ENCODE peak calls at places on chromosomes 16 and 17, in eight cellular contexts. One of them, this sample, is unnamed.

GRCh38 chr17:67068999-67069398 is 24.6 kb downstream of the CACNG1 start:
- DNase-seq in left lung: no peak
- DNase-seq in fibroblast of lung: peak; percentile 10
- DNase-seq in tibial artery: no peak
- DNase-seq in lung: no peak
- DNase-seq in testis: no peak
- DNase-seq in aorta: no peak
- DNase-seq in dorsolateral prefrontal cortex: no peak
- DNase-seq in this sample: no peak

GRCh38 chr17:78132767-78133178 is 2.2 kb downstream of the TMC8 start:
- DNase-seq in left lung: no peak
- DNase-seq in testis: no peak
- DNase-seq in fibroblast of lung: no peak
- DNase-seq in tibial artery: peak; percentile 62
- DNase-seq in aorta: no peak
- DNase-seq in lung: no peak
- DNase-seq in dorsolateral prefrontal cortex: no peak
- DNase-seq in this sample: no peak

GRCh38 chr17:75850928-75851692 is 4.0 kb downstream of the WBP2 start:
- DNase-seq in tibial artery: no peak
- DNase-seq in aorta: no peak
- DNase-seq in dorsolateral prefrontal cortex: peak; percentile 57
- DNase-seq in lung: no peak
- DNase-seq in testis: no peak
- DNase-seq in fibroblast of lung: peak; percentile 65
- DNase-seq in left lung: peak; percentile 16
- DNase-seq in this sample: no peak

GRCh38 chr16:25012525-25012991 is 2.6 kb downstream of the ARHGAP17 start:
- DNase-seq in tibial artery: no peak
- DNase-seq in left lung: no peak
- DNase-seq in lung: no peak
- DNase-seq in fibroblast of lung: peak; percentile 81
- DNase-seq in testis: no peak
- DNase-seq in dorsolateral prefrontal cortex: no peak
- DNase-seq in aorta: no peak
- DNase-seq in this sample: peak; percentile 69

GRCh38 chr16:69188716-69189115 is 1.8 kb downstream of the SNTB2 start:
- DNase-seq in testis: no peak
- DNase-seq in fibroblast of lung: peak; percentile 75
- DNase-seq in aorta: no peak
- DNase-seq in tibial artery: no peak
- DNase-seq in dorsolateral prefrontal cortex: no peak
- DNase-seq in lung: no peak
- DNase-seq in left lung: no peak
- DNase-seq in this sample: no peak

GRCh38 chr16:75486014-75486404 is 9.2 kb downstream of the CHST6 start:
- DNase-seq in lung: no peak
- DNase-seq in testis: no peak
- DNase-seq in aorta: no peak
- DNase-seq in tibial artery: no peak
- DNase-seq in fibroblast of lung: no peak
- DNase-seq in left lung: no peak
- DNase-seq in dorsolateral prefrontal cortex: no peak
- DNase-seq in this sample: no peak

GRCh38 chr16:46970089-46970488 is 3.4 kb downstream of the DNAJA2 start:
- DNase-seq in fibroblast of lung: no peak
- DNase-seq in tibial artery: no peak
- DNase-seq in lung: no peak
- DNase-seq in testis: peak; percentile 28
- DNase-seq in dorsolateral prefrontal cortex: no peak
- DNase-seq in aorta: no peak
- DNase-seq in left lung: no peak
- DNase-seq in this sample: no peak

GRCh38 chr17:48515925-48516900 is 14.6 kb downstream of the HOXB1 start:
- DNase-seq in fibroblast of lung: no peak
- DNase-seq in left lung: no peak
- DNase-seq in testis: no peak
- DNase-seq in dorsolateral prefrontal cortex: no peak
- DNase-seq in lung: no peak
- DNase-seq in tibial artery: no peak
- DNase-seq in aorta: no peak
- DNase-seq in this sample: no peak

GRCh38 chr16:14015017-14015416 is 56.1 kb upstream of the MRTFB start:
- DNase-seq in tibial artery: no peak
- DNase-seq in lung: no peak
- DNase-seq in testis: no peak
- DNase-seq in dorsolateral prefrontal cortex: no peak
- DNase-seq in left lung: no peak
- DNase-seq in fibroblast of lung: no peak
- DNase-seq in aorta: no peak
- DNase-seq in this sample: no peak

GRCh38 chr16:405548-406506 is 4.1 kb downstream of the DECR2 start:
- DNase-seq in testis: no peak
- DNase-seq in left lung: no peak
- DNase-seq in aorta: no peak
- DNase-seq in lung: no peak
- DNase-seq in tibial artery: no peak
- DNase-seq in fibroblast of lung: no peak
- DNase-seq in dorsolateral prefrontal cortex: no peak
- DNase-seq in this sample: no peak

GRCh38 chr17:19456016-19456927 is 45.2 kb downstream of the RNF112 start:
- DNase-seq in testis: no peak
- DNase-seq in tibial artery: no peak
- DNase-seq in aorta: no peak
- DNase-seq in left lung: no peak
- DNase-seq in lung: no peak
- DNase-seq in fibroblast of lung: no peak
- DNase-seq in dorsolateral prefrontal cortex: no peak
- DNase-seq in this sample: no peak

GRCh38 chr17:2722611-2723010 is 11.0 kb upstream of the CLUH start:
- DNase-seq in testis: no peak
- DNase-seq in dorsolateral prefrontal cortex: no peak
- DNase-seq in aorta: no peak
- DNase-seq in left lung: no peak
- DNase-seq in tibial artery: no peak
- DNase-seq in lung: no peak
- DNase-seq in fibroblast of lung: no peak
- DNase-seq in this sample: no peak

GRCh38 chr16:59632266-59632855 is 898.2 kb upstream of the GOT2 start:
- DNase-seq in fibroblast of lung: peak; percentile 91
- DNase-seq in aorta: peak; percentile 46
- DNase-seq in dorsolateral prefrontal cortex: no peak
- DNase-seq in testis: peak; percentile 13
- DNase-seq in left lung: no peak
- DNase-seq in tibial artery: no peak
- DNase-seq in lung: no peak
- DNase-seq in this sample: peak; percentile 41

GRCh38 chr17:18374216-18374615 is 3.4 kb upstream of the EVPLL start:
- DNase-seq in lung: no peak
- DNase-seq in left lung: no peak
- DNase-seq in dorsolateral prefrontal cortex: no peak
- DNase-seq in testis: no peak
- DNase-seq in aorta: no peak
- DNase-seq in fibroblast of lung: no peak
- DNase-seq in tibial artery: no peak
- DNase-seq in this sample: no peak

GRCh38 chr16:13154799-13155198 is 253.4 kb downstream of the SHISA9 start:
- DNase-seq in tibial artery: no peak
- DNase-seq in dorsolateral prefrontal cortex: no peak
- DNase-seq in testis: no peak
- DNase-seq in fibroblast of lung: no peak
- DNase-seq in left lung: no peak
- DNase-seq in lung: no peak
- DNase-seq in aorta: no peak
- DNase-seq in this sample: no peak

GRCh38 chr17:67983289-67983688 is 13.0 kb downstream of the C17orf58 start:
- DNase-seq in lung: no peak
- DNase-seq in dorsolateral prefrontal cortex: no peak
- DNase-seq in testis: no peak
- DNase-seq in tibial artery: no peak
- DNase-seq in fibroblast of lung: no peak
- DNase-seq in left lung: no peak
- DNase-seq in aorta: no peak
- DNase-seq in this sample: no peak

GRCh38 chr17:74180336-74180735 is 23.1 kb upstream of the RPL38 start:
- DNase-seq in aorta: no peak
- DNase-seq in dorsolateral prefrontal cortex: no peak
- DNase-seq in lung: no peak
- DNase-seq in fibroblast of lung: no peak
- DNase-seq in left lung: no peak
- DNase-seq in testis: no peak
- DNase-seq in tibial artery: no peak
- DNase-seq in this sample: no peak

GRCh38 chr16:56269824-56270684 is 78.8 kb downstream of the GNAO1 start:
- DNase-seq in aorta: peak; percentile 72
- DNase-seq in left lung: no peak
- DNase-seq in fibroblast of lung: peak; percentile 87
- DNase-seq in lung: no peak
- DNase-seq in testis: peak; percentile 77
- DNase-seq in tibial artery: peak; percentile 87
- DNase-seq in dorsolateral prefrontal cortex: peak; percentile 72
- DNase-seq in this sample: peak; percentile 29

GRCh38 chr17:80945736-80946135 is 45.9 kb upstream of the CHMP6 start:
- DNase-seq in dorsolateral prefrontal cortex: no peak
- DNase-seq in tibial artery: peak; percentile 54
- DNase-seq in testis: no peak
- DNase-seq in left lung: peak; percentile 47
- DNase-seq in lung: no peak
- DNase-seq in fibroblast of lung: no peak
- DNase-seq in aorta: peak; percentile 42
- DNase-seq in this sample: no peak

GRCh38 chr17:36188891-36189306 is 7.7 kb downstream of the CCL3L1 start:
- DNase-seq in left lung: no peak
- DNase-seq in fibroblast of lung: no peak
- DNase-seq in lung: no peak
- DNase-seq in tibial artery: no peak
- DNase-seq in testis: no peak
- DNase-seq in dorsolateral prefrontal cortex: no peak
- DNase-seq in aorta: peak; percentile 71
- DNase-seq in this sample: no peak

GRCh38 chr17:76793775-76794174 is 55.9 kb downstream of the MFSD11 start:
- DNase-seq in dorsolateral prefrontal cortex: no peak
- DNase-seq in left lung: no peak
- DNase-seq in testis: no peak
- DNase-seq in aorta: no peak
- DNase-seq in fibroblast of lung: peak; percentile 12
- DNase-seq in tibial artery: no peak
- DNase-seq in lung: no peak
- DNase-seq in this sample: no peak

GRCh38 chr16:53714080-53715050 is 10.4 kb downstream of the FTO start:
- DNase-seq in fibroblast of lung: no peak
- DNase-seq in lung: no peak
- DNase-seq in testis: peak; percentile 44
- DNase-seq in left lung: no peak
- DNase-seq in aorta: no peak
- DNase-seq in tibial artery: no peak
- DNase-seq in dorsolateral prefrontal cortex: no peak
- DNase-seq in this sample: peak; percentile 19
- H3K4me3 ChIP-seq in fibroblast of lung: no peak overlapping the region
- H3K4me3 ChIP-seq in lung: no peak overlapping the region
- H3K4me3 ChIP-seq in testis: no peak overlapping the region
- H3K4me3 ChIP-seq in left lung: no peak overlapping the region
- H3K4me3 ChIP-seq in aorta: no peak overlapping the region
- H3K4me3 ChIP-seq in tibial artery: no peak overlapping the region
- H3K4me3 ChIP-seq in dorsolateral prefrontal cortex: no peak overlapping the region
- H3K4me3 ChIP-seq in this sample: no peak overlapping the region

GRCh38 chr16:78317871-78318270 is 218.4 kb downstream of the WWOX start:
- DNase-seq in dorsolateral prefrontal cortex: no peak
- DNase-seq in left lung: no peak
- DNase-seq in testis: no peak
- DNase-seq in fibroblast of lung: no peak
- DNase-seq in lung: no peak
- DNase-seq in tibial artery: no peak
- DNase-seq in aorta: no peak
- DNase-seq in this sample: no peak
- H3K4me3 ChIP-seq in dorsolateral prefrontal cortex: peak overlapping the region; percentile 41
- H3K4me3 ChIP-seq in left lung: no peak overlapping the region
- H3K4me3 ChIP-seq in testis: no peak overlapping the region
- H3K4me3 ChIP-seq in fibroblast of lung: no peak overlapping the region
- H3K4me3 ChIP-seq in lung: no peak overlapping the region
- H3K4me3 ChIP-seq in tibial artery: peak overlapping the region; percentile 26
- H3K4me3 ChIP-seq in aorta: no peak overlapping the region
- H3K4me3 ChIP-seq in this sample: no peak overlapping the region

GRCh38 chr17:45227101-45227591 is 5.5 kb downstream of the FMNL1 start:
- DNase-seq in fibroblast of lung: no peak
- DNase-seq in testis: no peak
- DNase-seq in lung: no peak
- DNase-seq in left lung: peak; percentile 54
- DNase-seq in dorsolateral prefrontal cortex: no peak
- DNase-seq in aorta: no peak
- DNase-seq in tibial artery: no peak
- DNase-seq in this sample: no peak

GRCh38 chr17:45225051-45225700 is 3.5 kb downstream of the FMNL1 start:
- DNase-seq in left lung: peak; percentile 83
- DNase-seq in lung: no peak
- DNase-seq in testis: no peak
- DNase-seq in tibial artery: peak; percentile 66
- DNase-seq in dorsolateral prefrontal cortex: no peak
- DNase-seq in aorta: peak; percentile 50
- DNase-seq in fibroblast of lung: no peak
- DNase-seq in this sample: no peak

GRCh38 chr17:45224671-45225050 is 3.0 kb downstream of the FMNL1 start:
- DNase-seq in aorta: no peak
- DNase-seq in testis: no peak
- DNase-seq in tibial artery: no peak
- DNase-seq in left lung: peak; percentile 82
- DNase-seq in lung: no peak
- DNase-seq in dorsolateral prefrontal cortex: no peak
- DNase-seq in fibroblast of lung: no peak
- DNase-seq in this sample: no peak

GRCh38 chr17:45226620-45227019 is 4.9 kb downstream of the FMNL1 start:
- DNase-seq in aorta: no peak
- DNase-seq in fibroblast of lung: no peak
- DNase-seq in testis: no peak
- DNase-seq in left lung: no peak
- DNase-seq in tibial artery: no peak
- DNase-seq in lung: no peak
- DNase-seq in dorsolateral prefrontal cortex: no peak
- DNase-seq in this sample: no peak

GRCh38 chr17:45225964-45226530 is 4.4 kb downstream of the FMNL1 start:
- DNase-seq in lung: peak; percentile 80
- DNase-seq in left lung: peak; percentile 96
- DNase-seq in testis: peak; percentile 62
- DNase-seq in fibroblast of lung: peak; percentile 13
- DNase-seq in aorta: peak; percentile 92
- DNase-seq in dorsolateral prefrontal cortex: peak; percentile 50
- DNase-seq in tibial artery: peak; percentile 85
- DNase-seq in this sample: no peak
- H3K4me3 ChIP-seq in lung: no peak overlapping the region
- H3K4me3 ChIP-seq in left lung: no peak overlapping the region
- H3K4me3 ChIP-seq in testis: no peak overlapping the region
- H3K4me3 ChIP-seq in fibroblast of lung: no peak overlapping the region
- H3K4me3 ChIP-seq in aorta: no peak overlapping the region
- H3K4me3 ChIP-seq in dorsolateral prefrontal cortex: no peak overlapping the region
- H3K4me3 ChIP-seq in tibial artery: peak overlapping the region; percentile 1
- H3K4me3 ChIP-seq in this sample: no peak overlapping the region

GRCh38 chr16:3186946-3187690 is 886 bp upstream of the OR1F1 start:
- DNase-seq in dorsolateral prefrontal cortex: no peak
- DNase-seq in testis: no peak
- DNase-seq in fibroblast of lung: no peak
- DNase-seq in aorta: no peak
- DNase-seq in left lung: no peak
- DNase-seq in lung: no peak
- DNase-seq in tibial artery: no peak
- DNase-seq in this sample: no peak
- H3K4me3 ChIP-seq in dorsolateral prefrontal cortex: no peak overlapping the region
- H3K4me3 ChIP-seq in testis: no peak overlapping the region
- H3K4me3 ChIP-seq in fibroblast of lung: no peak overlapping the region
- H3K4me3 ChIP-seq in aorta: no peak overlapping the region
- H3K4me3 ChIP-seq in left lung: no peak overlapping the region
- H3K4me3 ChIP-seq in lung: no peak overlapping the region
- H3K4me3 ChIP-seq in tibial artery: no peak overlapping the region
- H3K4me3 ChIP-seq in this sample: no peak overlapping the region

GRCh38 chr16:54287018-54287757 is 601 bp upstream of the IRX3 start:
- DNase-seq in testis: no peak
- DNase-seq in left lung: peak; percentile 79
- DNase-seq in fibroblast of lung: no peak
- DNase-seq in aorta: peak; percentile 48
- DNase-seq in tibial artery: no peak
- DNase-seq in dorsolateral prefrontal cortex: no peak
- DNase-seq in lung: no peak
- DNase-seq in this sample: no peak
- H3K4me3 ChIP-seq in testis: peak overlapping the region; percentile 46
- H3K4me3 ChIP-seq in left lung: peak overlapping the region; percentile 53
- H3K4me3 ChIP-seq in fibroblast of lung: peak overlapping the region; percentile 51
- H3K4me3 ChIP-seq in aorta: peak overlapping the region; percentile 50
- H3K4me3 ChIP-seq in tibial artery: peak overlapping the region; percentile 91
- H3K4me3 ChIP-seq in dorsolateral prefrontal cortex: peak overlapping the region; percentile 52
- H3K4me3 ChIP-seq in lung: peak overlapping the region; percentile 22
- H3K4me3 ChIP-seq in this sample: peak overlapping the region; percentile 73

This sample was measured in skeletal muscle cell.